ENCODE peak calls at places on chromosomes 4 and X, in five cellular contexts. E is cardiac muscle cell, P is NB4, T is fibroblast of pulmonary artery, Q is aorta. I is an unnamed sample.

GRCh38 chr4:94140998-94141397 is 66.7 kb upstream of the SMARCAD1 start:
- DNase-seq in E (no peak), P (no peak), T (no peak), Q (no peak), I (no peak)

GRCh38 chrX:49039598-49040375 is 3.4 kb downstream of the TFE3 start:
- DNase-seq in E (peak; percentile 95), P (peak; percentile 96), T (peak; percentile 94), Q (peak; percentile 87), I (peak; percentile 81)

GRCh38 chr4:92163348-92163747 is 140.4 kb upstream of the GRID2 start:
- DNase-seq in E (peak; percentile 6), P (peak; percentile 26), T (peak; percentile 17), Q (no peak), I (no peak)

GRCh38 chrX:34813618-34814017 is 129.0 kb upstream of the FAM47B start:
- DNase-seq in E (no peak), P (no peak), T (peak; percentile 1), Q (no peak), I (no peak)

GRCh38 chr4:16794816-16795445 is 103.5 kb downstream of the LDB2 start:
- DNase-seq in E (peak; percentile 72), P (peak; percentile 51), T (peak; percentile 76), Q (no peak), I (no peak)

GRCh38 chrX:124497386-124497785 is 151.0 kb downstream of the SH2D1A start:
- DNase-seq in E (no peak), P (no peak), T (no peak), Q (no peak), I (no peak)

GRCh38 chr4:87188063-87188462 is 32.4 kb downstream of the KLHL8 start:
- DNase-seq in E (peak; percentile 19), P (no peak), T (peak; percentile 13), Q (no peak), I (peak; percentile 16)

GRCh38 chr4:141329174-141329569 is 108.5 kb downstream of the ZNF330 start:
- DNase-seq in E (peak; percentile 54), P (peak; percentile 56), T (peak; percentile 57), Q (no peak), I (peak; percentile 15)

GRCh38 chrX:153970398-153971123 is 1.1 kb downstream of the HCFC1 start:
- DNase-seq in E (peak; percentile 78), P (peak; percentile 85), T (peak; percentile 74), Q (peak; percentile 77), I (no peak)

GRCh38 chr4:16833722-16834121 is 64.7 kb downstream of the LDB2 start:
- DNase-seq in E (no peak), P (no peak), T (no peak), Q (no peak), I (no peak)

GRCh38 chrX:72685810-72686465 is 28.2 kb downstream of the PHKA1 start:
- DNase-seq in E (peak; percentile 6), P (no peak), T (peak; percentile 7), Q (no peak), I (no peak)

GRCh38 chrX:108584617-108585211 is 145.1 kb downstream of the COL4A5 start:
- DNase-seq in E (peak; percentile 11), P (peak; percentile 26), T (peak; percentile 20), Q (no peak), I (no peak)

GRCh38 chrX:137032378-137032694 is 1.5 kb downstream of the GPR101 start:
- DNase-seq in E (no peak), P (no peak), T (no peak), Q (no peak), I (no peak)
- H3K4me3 ChIP-seq in E (peak overlapping the region; percentile 39), P (no peak overlapping the region), T (peak overlapping the region; percentile 52), Q (no peak overlapping the region), I (peak overlapping the region; percentile 48)

GRCh38 chrX:44157858-44158257 is 184.7 kb upstream of the NDP start:
- DNase-seq in E (no peak), P (no peak), T (no peak), Q (no peak), I (no peak)
- H3K4me3 ChIP-seq in E (no peak overlapping the region), P (no peak overlapping the region), T (no peak overlapping the region), Q (no peak overlapping the region), I (no peak overlapping the region)

GRCh38 chr4:103947617-103948016 is 227.8 kb upstream of the TACR3 start:
- DNase-seq in E (no peak), P (no peak), T (no peak), Q (no peak), I (no peak)
- H3K4me3 ChIP-seq in E (no peak overlapping the region), P (no peak overlapping the region), T (no peak overlapping the region), Q (no peak overlapping the region), I (no peak overlapping the region)

DNA sequence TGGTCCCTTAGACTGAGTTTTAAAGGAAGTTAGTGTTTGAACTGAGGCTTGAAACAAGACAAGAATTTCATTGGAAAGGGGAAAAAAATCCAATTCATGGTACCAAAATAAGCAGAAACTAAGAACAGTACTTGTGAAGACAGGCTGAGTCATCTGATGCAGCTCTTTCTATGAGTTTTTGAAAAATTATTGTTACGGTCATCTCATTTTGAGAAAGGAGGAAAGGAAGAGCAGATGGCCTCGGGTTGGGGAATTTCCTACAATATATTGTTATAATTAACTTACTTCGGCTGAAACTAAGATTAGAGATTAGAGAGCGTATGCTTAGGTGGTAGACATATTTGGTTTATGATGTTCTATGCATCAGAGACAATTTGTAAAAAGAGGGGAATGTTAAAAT is 2164.8 kb upstream of the AGA start:
- DNase-seq in E (no peak), P (no peak), T (no peak), Q (no peak), I (no peak)
- H3K4me3 ChIP-seq in E (no peak overlapping the region), P (no peak overlapping the region), T (no peak overlapping the region), Q (no peak overlapping the region), I (no peak overlapping the region)

GRCh38 chrX:136106920-136107534 is 40.3 kb upstream of the FHL1 start:
- DNase-seq in E (no peak), P (no peak), T (no peak), Q (no peak), I (no peak)
- H3K4me3 ChIP-seq in E (no peak overlapping the region), P (no peak overlapping the region), T (no peak overlapping the region), Q (no peak overlapping the region), I (no peak overlapping the region)